ENCODE peak calls at places on chromosomes 3 and 15, in eight cellular contexts. M is GF-D8; V is activated naive CD8-positive, alpha-beta T cell treated with anti-CD3 and anti-CD28 coated beads, Interleukin-2, amount 50 U/mL, for 24 hours; I is Daoy; R is ovary; B is stimulated activated CD8-positive, alpha-beta memory T cell treated with anti-CD3 and anti-CD28 coated beads, Interleukin-7, amount 100 ng/mL, for 1 hour; G is fibroblast of villous mesenchyme; W is T-helper 2 cell. P is an unnamed sample.

GRCh38 chr3:182226995-182227394 is 515.3 kb downstream of the SOX2 start:
- DNase-seq in M (no peak), V (no peak), I (no peak), R (no peak), B (no peak), G (no peak), W (no peak), P (no peak)

GRCh38 chr15:77282333-77282732 is 137.6 kb downstream of the PEAK1 start:
- DNase-seq in M (no peak), V (no peak), I (no peak), R (peak), B (no peak), G (peak), W (no peak), P (no peak)

GRCh38 chr15:66679657-66680108 is 22.4 kb upstream of the SMAD6 start:
- DNase-seq in M (no peak), V (no peak), I (no peak), R (peak), B (no peak), G (peak), W (no peak), P (no peak)

GRCh38 chr3:49841806-49842205 is 14.6 kb downstream of the TRAIP start:
- DNase-seq in M (no peak), V (no peak), I (no peak), R (no peak), B (no peak), G (no peak), W (no peak), P (no peak)

GRCh38 chr3:128229077-128229837 is 76.0 kb downstream of the EEFSEC start:
- DNase-seq in M (no peak), V (no peak), I (no peak), R (peak), B (no peak), G (no peak), W (no peak), P (no peak)

GRCh38 chr3:133699467-133699866 is 37.7 kb upstream of the TOPBP1 start:
- DNase-seq in M (no peak), V (no peak), I (no peak), R (no peak), B (no peak), G (no peak), W (no peak), P (no peak)

GRCh38 chr15:27850961-27851636 is 248.0 kb downstream of the OCA2 start:
- DNase-seq in M (no peak), V (no peak), I (no peak), R (no peak), B (no peak), G (no peak), W (no peak), P (no peak)

GRCh38 chr3:125434582-125435011 is 59.5 kb upstream of the ZNF148 start:
- DNase-seq in M (no peak), V (no peak), I (no peak), R (no peak), B (no peak), G (no peak), W (no peak), P (no peak)

GRCh38 chr3:156826896-156827882 is 1.0 kb downstream of the LEKR1 start:
- DNase-seq in M (no peak), V (no peak), I (no peak), R (no peak), B (no peak), G (no peak), W (no peak), P (no peak)

GRCh38 chr3:45034612-45035252 is 8.6 kb downstream of the CLEC3B start:
- DNase-seq in M (peak), V (peak), I (peak), R (no peak), B (no peak), G (no peak), W (no peak), P (no peak)

GRCh38 chr3:151003772-151004127 is 31.2 kb upstream of the CLRN1 start:
- DNase-seq in M (no peak), V (no peak), I (no peak), R (no peak), B (no peak), G (no peak), W (no peak), P (no peak)

GRCh38 chr3:17749705-17750293 is 7.4 kb upstream of the TBC1D5 start:
- DNase-seq in M (no peak), V (no peak), I (no peak), R (no peak), B (no peak), G (no peak), W (no peak), P (no peak)

GRCh38 chr3:97882975-97883598 is 61.3 kb downstream of the CRYBG3 start:
- DNase-seq in M (no peak), V (no peak), I (peak), R (no peak), B (no peak), G (peak), W (no peak), P (no peak)

GRCh38 chr15:64013179-64014043 is 32.9 kb downstream of the DAPK2 start:
- DNase-seq in M (no peak), V (no peak), I (peak), R (no peak), B (no peak), G (peak), W (no peak), P (no peak)

GRCh38 chr3:169865176-169865800 is 4.4 kb downstream of the LRRC31 start:
- DNase-seq in M (peak), V (peak), I (no peak), R (no peak), B (no peak), G (no peak), W (no peak), P (no peak)

GRCh38 chr3:144229237-144229830 is 257.7 kb downstream of the DIPK2A start:
- DNase-seq in M (no peak), V (no peak), I (no peak), R (no peak), B (no peak), G (no peak), W (no peak), P (no peak)

GRCh38 chr3:99875925-99876781 is 58.5 kb downstream of the CMSS1 start:
- DNase-seq in M (peak), V (peak), I (peak), R (peak), B (peak), G (peak), W (peak), P (no peak)

GRCh38 chr3:14497321-14497720 is 42.8 kb downstream of the GRIP2 start:
- DNase-seq in M (no peak), V (no peak), I (no peak), R (peak), B (no peak), G (no peak), W (no peak), P (no peak)

GRCh38 chr15:73699249-73700040 is 15.3 kb downstream of the CD276 start:
- DNase-seq in M (no peak), V (no peak), I (no peak), R (no peak), B (no peak), G (no peak), W (no peak), P (no peak)

GRCh38 chr15:64653757-64654156 is 121.6 kb downstream of the RBPMS2 start:
- DNase-seq in M (no peak), V (no peak), I (no peak), R (no peak), B (no peak), G (no peak), W (no peak), P (no peak)

GRCh38 chr15:101541501-101542292 is 52.2 kb upstream of the PCSK6 start:
- DNase-seq in M (no peak), V (no peak), I (no peak), R (no peak), B (no peak), G (no peak), W (no peak), P (no peak)

GRCh38 chr3:181265750-181266333 is 276.3 kb upstream of the DNAJC19 start:
- DNase-seq in M (no peak), V (no peak), I (peak), R (no peak), B (no peak), G (no peak), W (no peak), P (no peak)

GRCh38 chr3:43423142-43423541 is 136.8 kb downstream of the SNRK start:
- DNase-seq in M (no peak), V (no peak), I (no peak), R (peak), B (no peak), G (no peak), W (no peak), P (no peak)

GRCh38 chr3:59540241-59540640 is 490.4 kb upstream of the CFAP20DC start:
- DNase-seq in M (no peak), V (no peak), I (no peak), R (no peak), B (no peak), G (no peak), W (no peak), P (no peak)

GRCh38 chr3:16060358-16060852 is 114.1 kb upstream of the GALNT15 start:
- DNase-seq in M (no peak), V (no peak), I (peak), R (peak), B (no peak), G (peak), W (no peak), P (no peak)

P was measured in cerebellar nuclear complex.